ENCODE peak calls at places on chromosome 11, in seven cellular contexts. E, A, Z, J, U, X and P are unnamed samples.

GRCh38 chr11:57474751-57475115 is 14.4 kb downstream of the RTN4RL2 start:
- DNase-seq in Z (no peak), E (no peak), U (no peak), J (no peak), X (no peak), A (peak; percentile 21), P (no peak)

GRCh38 chr11:10824888-10825287 is 16.2 kb upstream of the EIF4G2 start:
- DNase-seq in J (no peak), E (no peak), X (no peak), Z (no peak), U (no peak), A (no peak), P (no peak)

GRCh38 chr11:76288166-76288978 is 82.1 kb upstream of the WNT11 start:
- DNase-seq in J (no peak), Z (no peak), U (no peak), E (no peak), X (no peak), A (no peak), P (no peak)

GRCh38 chr11:106101797-106102196 is 24.3 kb downstream of the AASDHPPT start:
- DNase-seq in A (no peak), X (no peak), J (no peak), Z (no peak), U (no peak), E (no peak), P (no peak)

GRCh38 chr11:58592760-58593472 is 14.1 kb downstream of the ZFP91 start:
- DNase-seq in X (no peak), Z (no peak), A (no peak), J (no peak), U (no peak), E (no peak), P (no peak)

GRCh38 chr11:92751594-92751993 is 217.9 kb upstream of the MTNR1B start:
- DNase-seq in Z (no peak), J (no peak), E (no peak), X (no peak), A (no peak), U (no peak), P (no peak)

GRCh38 chr11:19201737-19202605 is at the start of gene CSRP3:
- DNase-seq in X (no peak), E (no peak), U (peak; percentile 73), A (no peak), J (no peak), Z (no peak), P (no peak)

GRCh38 chr11:230431-230830 is 5.7 kb downstream of the SIRT3 start:
- DNase-seq in A (no peak), X (no peak), U (no peak), J (no peak), E (no peak), Z (no peak), P (peak; percentile 27)

GRCh38 chr11:103587951-103588788 is 448.3 kb upstream of the DDI1 start:
- DNase-seq in Z (no peak), J (no peak), U (no peak), X (no peak), E (no peak), A (no peak), P (no peak)

GRCh38 chr11:94544582-94544831 is 786 bp downstream of the FUT4 start:
- DNase-seq in A (peak; percentile 71), E (no peak), X (no peak), Z (no peak), J (no peak), U (no peak), P (no peak)

GRCh38 chr11:131810511-131810910 is 440.1 kb downstream of the NTM start:
- DNase-seq in A (no peak), U (no peak), Z (no peak), X (no peak), E (no peak), J (no peak), P (no peak)
- H3K4me1 ChIP-seq in A (no peaks in the 10 kb centered on the region), U (no peaks in the 10 kb centered on the region), Z (no peaks in the 10 kb centered on the region), X (peaks cover 4% of the 10 kb centered on the region), E (no peaks in the 10 kb centered on the region), J (no peaks in the 10 kb centered on the region), P (peaks cover 6% of the 10 kb centered on the region)

DNA sequence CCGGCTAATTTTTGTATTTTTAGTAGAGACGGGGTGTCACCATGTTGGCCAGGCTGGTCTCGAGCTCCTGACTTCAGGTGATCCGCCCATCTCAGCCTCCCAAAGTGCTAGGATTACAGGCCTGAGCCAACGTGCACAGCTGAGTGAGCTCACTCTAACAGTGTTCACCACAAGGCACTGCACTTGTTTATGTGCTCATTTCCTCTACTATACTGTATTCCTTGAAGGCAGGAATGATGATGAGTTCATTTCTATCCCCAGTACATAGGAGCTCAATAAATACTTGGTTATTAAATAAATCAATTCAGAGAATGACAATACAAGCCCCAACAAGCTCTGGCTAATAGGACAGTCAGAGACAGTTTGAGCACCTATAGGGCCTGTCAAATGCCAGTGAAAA is 29.1 kb downstream of the ALG8 start:
- DNase-seq in A (no peak), X (no peak), U (no peak), E (no peak), J (no peak), Z (no peak), P (no peak)
- H3K36me3 ChIP-seq in A (no peaks in the 10 kb centered on the region), X (peaks cover 57% of the 10 kb centered on the region), U (peaks cover 37% of the 10 kb centered on the region), E (peaks cover 7% of the 10 kb centered on the region), J (no peaks in the 10 kb centered on the region), Z (peaks cover 20% of the 10 kb centered on the region), P (peaks cover 16% of the 10 kb centered on the region)

GRCh38 chr11:37858398-37858797 is 1260.4 kb upstream of the RAG2 start:
- DNase-seq in Z (no peak), E (no peak), A (no peak), U (no peak), J (no peak), X (no peak), P (no peak)
- TF ChIP-seq CTCF in Z (peak; percentile 63), E (no peak), A (no peak), U (peak; percentile 22), J (no peak), X (no peak), P (no peak)

GRCh38 chr11:79412761-79413160 is 28.1 kb downstream of the TENM4 start:
- DNase-seq in Z (no peak), U (no peak), E (no peak), X (no peak), A (no peak), J (no peak), P (no peak)
- H3K4me1 ChIP-seq in Z (peaks cover 21% of the 10 kb centered on the region), U (peaks cover 12% of the 10 kb centered on the region), E (no peaks in the 10 kb centered on the region), X (peaks cover 4% of the 10 kb centered on the region), A (no peaks in the 10 kb centered on the region), J (no peaks in the 10 kb centered on the region), P (peaks cover 25% of the 10 kb centered on the region)

DNA sequence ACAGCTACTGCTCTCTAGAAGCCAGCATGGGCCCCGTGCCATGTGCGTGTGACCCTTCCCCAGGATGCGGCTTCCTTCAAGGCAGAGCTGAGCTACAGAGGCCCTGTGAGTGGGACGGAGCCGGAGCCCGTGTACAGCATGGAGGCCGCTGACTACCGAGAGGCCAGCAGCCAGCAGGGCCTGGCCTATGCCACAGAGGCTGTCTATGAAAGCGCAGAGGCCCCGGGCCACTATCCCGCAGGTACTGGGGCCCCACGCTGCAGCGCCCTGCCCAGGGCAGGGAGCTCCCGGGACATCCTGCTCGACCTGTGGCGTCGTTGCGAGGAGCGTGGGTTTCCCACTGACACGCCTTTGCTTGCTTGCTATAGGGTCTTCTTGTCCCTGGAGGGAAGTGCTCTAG is 34.7 kb downstream of the CTTN start:
- DNase-seq in X (no peak), U (no peak), J (no peak), A (no peak), Z (no peak), E (no peak), P (no peak)
- H3K36me3 ChIP-seq in X (peaks cover 77% of the 10 kb centered on the region), U (peaks cover 81% of the 10 kb centered on the region), J (no peaks in the 10 kb centered on the region), A (peaks cover 4% of the 10 kb centered on the region), Z (peaks cover 28% of the 10 kb centered on the region), E (peaks cover 54% of the 10 kb centered on the region), P (peaks cover 50% of the 10 kb centered on the region)

DNA sequence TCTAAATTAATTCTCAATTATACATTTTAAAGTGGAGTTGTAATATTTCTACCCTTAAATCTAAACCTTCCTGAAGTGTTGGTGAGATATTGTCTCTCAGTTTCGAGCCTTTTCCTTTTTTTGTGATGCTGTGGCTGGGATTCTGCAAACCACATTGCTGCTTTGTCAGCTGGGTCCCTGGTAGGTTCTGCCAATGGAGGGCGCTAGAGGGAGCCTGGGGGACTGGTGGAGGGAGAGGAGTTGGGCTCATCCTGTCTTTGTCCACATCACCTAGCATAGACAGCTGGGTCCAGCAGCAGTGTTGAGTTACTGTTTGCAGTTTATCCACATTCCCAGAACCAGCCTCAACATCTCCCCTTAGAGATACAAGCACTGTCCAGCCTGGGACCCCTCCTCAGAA is 41.0 kb downstream of the TRAF6 start:
- DNase-seq in J (no peak), Z (no peak), X (no peak), E (no peak), A (no peak), U (no peak), P (no peak)
- TF ChIP-seq CTCF in J (no peak), Z (peak; percentile 43), X (peak; percentile 9), E (peak; percentile 52), A (no peak), U (no peak), P (no peak)

GRCh38 chr11:83009999-83010398 is 61.7 kb downstream of the RAB30 start:
- DNase-seq in U (no peak), J (no peak), E (no peak), A (no peak), Z (no peak), X (no peak), P (no peak)

GRCh38 chr11:83008581-83008923 is 63.1 kb downstream of the RAB30 start:
- DNase-seq in U (no peak), X (no peak), J (no peak), Z (no peak), E (no peak), A (no peak), P (no peak)

GRCh38 chr11:83014951-83015350 is 56.7 kb downstream of the RAB30 start:
- DNase-seq in E (no peak), U (no peak), X (no peak), J (no peak), Z (no peak), A (no peak), P (no peak)

GRCh38 chr11:83012168-83013067 is 59.3 kb downstream of the RAB30 start:
- DNase-seq in Z (no peak), E (no peak), X (no peak), A (no peak), J (no peak), U (no peak), P (no peak)

DNA sequence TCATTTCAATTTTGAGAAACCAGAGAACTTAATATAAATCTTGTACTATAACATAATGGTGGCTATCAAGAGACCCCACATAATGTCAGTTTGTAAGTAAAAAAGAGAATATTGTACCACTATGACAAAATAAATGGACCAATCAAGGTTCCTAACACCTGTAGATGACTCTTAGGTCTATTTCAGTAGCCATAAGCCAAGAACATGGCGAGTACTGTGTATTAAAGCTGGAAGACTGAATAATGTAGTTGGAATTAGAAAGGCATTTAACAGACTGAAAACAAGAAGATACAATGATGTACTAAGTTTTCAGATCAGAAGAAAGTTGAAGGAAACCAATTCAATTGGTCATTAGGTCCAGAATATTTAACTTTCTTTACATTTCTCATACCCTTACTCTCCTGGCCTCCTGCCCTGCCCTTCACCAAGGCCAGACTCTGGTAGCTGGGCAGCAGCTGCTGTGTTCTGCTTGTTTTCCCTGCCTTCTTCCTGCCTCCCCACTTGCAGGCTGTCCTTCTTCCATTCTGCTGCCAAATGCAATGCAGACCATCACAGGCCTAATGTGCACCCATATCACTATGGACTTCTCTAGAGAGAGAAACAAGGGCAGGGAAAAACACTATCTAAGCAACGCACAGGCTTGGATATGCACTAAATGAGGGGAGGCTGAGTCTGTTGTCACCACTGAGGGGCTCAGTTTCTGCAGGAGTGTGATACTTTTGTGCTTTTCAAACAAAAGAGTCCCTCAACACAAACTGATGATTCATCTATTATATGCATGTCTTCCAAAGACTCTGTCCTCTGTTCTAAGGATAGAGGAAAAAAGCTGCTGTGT is 60.1 kb downstream of the RAB30 start:
- DNase-seq in A (no peak), U (no peak), Z (no peak), J (no peak), X (no peak), E (no peak), P (no peak)
- H3K4me1 ChIP-seq in A (peaks cover 14% of the 10 kb centered on the region), U (peaks cover 41% of the 10 kb centered on the region), Z (no peaks in the 10 kb centered on the region), J (peaks cover 9% of the 10 kb centered on the region), X (peaks cover 16% of the 10 kb centered on the region), E (no peaks in the 10 kb centered on the region), P (peaks cover under 1% of the 10 kb centered on the region)